ENCODE peak calls at places on chromosomes 4 and X, in six cellular contexts. D, Q, A, M, C and E are unnamed samples.

GRCh38 chrX:134948333-134949241 is 42.2 kb upstream of the SMIM10 start:
- DNase-seq in M (no peak), D (no peak), Q (no peak), C (no peak), A (peak), E (no peak)

GRCh38 chr4:6495736-6496135 is 23.3 kb upstream of the PPP2R2C start:
- DNase-seq in Q (no peak), D (no peak), A (no peak), C (no peak), M (no peak), E (no peak)

GRCh38 chr4:68176500-68176899 is 46.8 kb upstream of the TMPRSS11F start:
- DNase-seq in D (no peak), A (peak), C (no peak), Q (peak), M (no peak), E (no peak)

GRCh38 chrX:30308263-30309138 is 689 bp downstream of the NR0B1 start:
- DNase-seq in A (no peak), C (no peak), M (no peak), Q (peak), D (no peak), E (no peak)

GRCh38 chr4:132276185-132276584 is 872.9 kb upstream of the PCDH10 start:
- DNase-seq in A (no peak), Q (no peak), M (no peak), D (no peak), C (no peak), E (no peak)

GRCh38 chr4:125789018-125789417 is 474.3 kb downstream of the FAT4 start:
- DNase-seq in M (no peak), Q (peak), A (no peak), D (no peak), C (no peak), E (no peak)

GRCh38 chrX:40006025-40007017 is 91.4 kb downstream of the BCOR start:
- DNase-seq in M (no peak), A (no peak), C (no peak), Q (peak), D (peak), E (no peak)

GRCh38 chr4:64271601-64272081 is 137.6 kb downstream of the TECRL start:
- DNase-seq in A (peak), D (no peak), Q (peak), C (no peak), M (no peak), E (no peak)